ENCODE peak calls at places on chromosome 1, in eight cellular contexts. X is GM04504; C is retina; H is cardiac muscle cell; B is stimulated activated CD8-positive, alpha-beta memory T cell treated with anti-CD3 and anti-CD28 coated beads, Interleukin-2, amount 100 ng/mL, for 1 hour; A is AG08395; T is islet precursor cell; P is fibroblast of lung. S is an unnamed sample.
A peak's percentile ranks its signal among the peaks of the same experiment; 100 is the strongest.

GRCh38 chr1:39141925-39142324 is 62.6 kb upstream of the MACF1 start:
- DNase-seq in X (no peak), C (no peak), H (peak; percentile 76), B (no peak), A (peak; percentile 60), T (peak; percentile 87), P (peak; percentile 70), S (no peak)

GRCh38 chr1:56466541-56466940 is 112.8 kb downstream of the PLPP3 start:
- DNase-seq in X (no peak), C (no peak), H (no peak), B (no peak), A (no peak), T (no peak), P (no peak), S (no peak)

GRCh38 chr1:4485398-4485797 is 169.0 kb upstream of the AJAP1 start:
- DNase-seq in X (no peak), C (peak; percentile 24), H (no peak), B (no peak), A (no peak), T (peak; percentile 77), P (no peak), S (no peak)

GRCh38 chr1:70509996-70510876 is 99.2 kb downstream of the CTH start:
- DNase-seq in X (peak; percentile 89), C (peak; percentile 26), H (peak; percentile 92), B (no peak), A (peak; percentile 94), T (no peak), P (peak; percentile 99), S (peak; percentile 93)

GRCh38 chr1:15757575-15758401 is 807 bp upstream of the FBLIM1 start:
- DNase-seq in X (no peak), C (peak; percentile 75), H (peak; percentile 48), B (no peak), A (peak; percentile 42), T (peak; percentile 84), P (peak; percentile 52), S (no peak)

GRCh38 chr1:12180315-12180714 is 13.5 kb downstream of the TNFRSF1B start:
- DNase-seq in X (no peak), C (no peak), H (no peak), B (no peak), A (no peak), T (no peak), P (no peak), S (no peak)

GRCh38 chr1:177915641-177916040 is 54.2 kb downstream of the SEC16B start:
- DNase-seq in X (no peak), C (no peak), H (no peak), B (no peak), A (no peak), T (peak; percentile 71), P (no peak), S (peak; percentile 89)

GRCh38 chr1:222946436-222946835 is 131.6 kb downstream of the DISP1 start:
- DNase-seq in X (no peak), C (no peak), H (no peak), B (no peak), A (no peak), T (no peak), P (no peak), S (no peak)

GRCh38 chr1:111507411-111508201 is 4.2 kb upstream of the ADORA3 start:
- DNase-seq in X (peak; percentile 26), C (peak; percentile 95), H (peak; percentile 86), B (peak; percentile 43), A (peak; percentile 63), T (peak; percentile 91), P (peak; percentile 54), S (peak; percentile 53)